ENCODE peak calls at places on chromosome 7, in four cellular contexts. One of them, this sample, is unnamed.

GRCh38 chr7:38291650-38292049 is 18.2 kb upstream of the TARP start:
- DNase-seq in foreskin keratinocyte: no peak
- DNase-seq in iris pigment epithelial cell: no peak
- DNase-seq in T-helper 2 cell: no peak
- DNase-seq in this sample: no peak

GRCh38 chr7:2355079-2356008 is 717 bp downstream of the EIF3B start:
- DNase-seq in foreskin keratinocyte: no peak
- DNase-seq in iris pigment epithelial cell: no peak
- DNase-seq in T-helper 2 cell: peak
- DNase-seq in this sample: no peak

GRCh38 chr7:8128457-8129322 is 133.3 kb downstream of the ICA1 start:
- DNase-seq in foreskin keratinocyte: no peak
- DNase-seq in iris pigment epithelial cell: no peak
- DNase-seq in T-helper 2 cell: no peak
- DNase-seq in this sample: no peak

GRCh38 chr7:2260820-2261219 is 18.8 kb downstream of the NUDT1 start:
- DNase-seq in foreskin keratinocyte: peak
- DNase-seq in iris pigment epithelial cell: no peak
- DNase-seq in T-helper 2 cell: no peak
- DNase-seq in this sample: no peak

GRCh38 chr7:79282882-79283602 is 170.4 kb downstream of the MAGI2 start:
- DNase-seq in foreskin keratinocyte: peak
- DNase-seq in iris pigment epithelial cell: peak
- DNase-seq in T-helper 2 cell: no peak
- DNase-seq in this sample: no peak

GRCh38 chr7:151086802-151087246 is 549 bp downstream of the AGAP3 start:
- DNase-seq in foreskin keratinocyte: no peak
- DNase-seq in iris pigment epithelial cell: peak
- DNase-seq in T-helper 2 cell: no peak
- DNase-seq in this sample: no peak

GRCh38 chr7:12701433-12701832 is 14.0 kb downstream of the ARL4A start:
- DNase-seq in foreskin keratinocyte: no peak
- DNase-seq in iris pigment epithelial cell: no peak
- DNase-seq in T-helper 2 cell: no peak
- DNase-seq in this sample: no peak

GRCh38 chr7:74272305-74273038 is 16.7 kb upstream of the CLIP2 start:
- DNase-seq in foreskin keratinocyte: peak
- DNase-seq in iris pigment epithelial cell: peak
- DNase-seq in T-helper 2 cell: no peak
- DNase-seq in this sample: no peak

GRCh38 chr7:127137146-127137545 is 115.6 kb downstream of the GRM8 start:
- DNase-seq in foreskin keratinocyte: no peak
- DNase-seq in iris pigment epithelial cell: no peak
- DNase-seq in T-helper 2 cell: no peak
- DNase-seq in this sample: no peak

GRCh38 chr7:108340856-108341411 is 115.3 kb downstream of the NRCAM start:
- DNase-seq in foreskin keratinocyte: peak
- DNase-seq in iris pigment epithelial cell: no peak
- DNase-seq in T-helper 2 cell: no peak
- DNase-seq in this sample: no peak

GRCh38 chr7:151631968-151632749 is 112.5 kb upstream of the RHEB start:
- DNase-seq in foreskin keratinocyte: peak
- DNase-seq in iris pigment epithelial cell: peak
- DNase-seq in T-helper 2 cell: peak
- DNase-seq in this sample: peak

GRCh38 chr7:1668932-1669485 is 1.1 kb upstream of the ELFN1 start:
- DNase-seq in foreskin keratinocyte: peak
- DNase-seq in iris pigment epithelial cell: no peak
- DNase-seq in T-helper 2 cell: no peak
- DNase-seq in this sample: no peak

GRCh38 chr7:98641646-98642489 is 24.8 kb downstream of the NPTX2 start:
- DNase-seq in foreskin keratinocyte: no peak
- DNase-seq in iris pigment epithelial cell: no peak
- DNase-seq in T-helper 2 cell: no peak
- DNase-seq in this sample: no peak

GRCh38 chr7:121372376-121373024 is 23.6 kb downstream of the FAM3C start:
- DNase-seq in foreskin keratinocyte: no peak
- DNase-seq in iris pigment epithelial cell: no peak
- DNase-seq in T-helper 2 cell: no peak
- DNase-seq in this sample: no peak

GRCh38 chr7:93578762-93579161 is 4.2 kb upstream of the CALCR start:
- DNase-seq in foreskin keratinocyte: no peak
- DNase-seq in iris pigment epithelial cell: no peak
- DNase-seq in T-helper 2 cell: no peak
- DNase-seq in this sample: no peak

GRCh38 chr7:41573017-41573416 is 129.9 kb downstream of the INHBA start:
- DNase-seq in foreskin keratinocyte: peak
- DNase-seq in iris pigment epithelial cell: peak
- DNase-seq in T-helper 2 cell: no peak
- DNase-seq in this sample: no peak

GRCh38 chr7:26486153-26486552 is 194.5 kb downstream of the SNX10 start:
- DNase-seq in foreskin keratinocyte: no peak
- DNase-seq in iris pigment epithelial cell: no peak
- DNase-seq in T-helper 2 cell: no peak
- DNase-seq in this sample: no peak

GRCh38 chr7:118185163-118185860 is 1.3 kb downstream of the LSM8 start:
- DNase-seq in foreskin keratinocyte: no peak
- DNase-seq in iris pigment epithelial cell: peak
- DNase-seq in T-helper 2 cell: no peak
- DNase-seq in this sample: no peak

GRCh38 chr7:150307129-150307528 is 16.0 kb upstream of the LRRC61 start:
- DNase-seq in foreskin keratinocyte: no peak
- DNase-seq in iris pigment epithelial cell: no peak
- DNase-seq in T-helper 2 cell: no peak
- DNase-seq in this sample: no peak

GRCh38 chr7:32871624-32872371 is 19.8 kb downstream of the KBTBD2 start:
- DNase-seq in foreskin keratinocyte: no peak
- DNase-seq in iris pigment epithelial cell: no peak
- DNase-seq in T-helper 2 cell: no peak
- DNase-seq in this sample: no peak

GRCh38 chr7:5083291-5083690 is 37.6 kb downstream of the RBAK start:
- DNase-seq in foreskin keratinocyte: no peak
- DNase-seq in iris pigment epithelial cell: no peak
- DNase-seq in T-helper 2 cell: no peak
- DNase-seq in this sample: no peak

GRCh38 chr7:118615686-118616085 is 391.2 kb downstream of the ANKRD7 start:
- DNase-seq in foreskin keratinocyte: no peak
- DNase-seq in iris pigment epithelial cell: no peak
- DNase-seq in T-helper 2 cell: no peak
- DNase-seq in this sample: no peak

GRCh38 chr7:512541-513311 is 6.9 kb downstream of the PDGFA start:
- DNase-seq in foreskin keratinocyte: peak
- DNase-seq in iris pigment epithelial cell: no peak
- DNase-seq in T-helper 2 cell: no peak
- DNase-seq in this sample: no peak

GRCh38 chr7:140446467-140446866 is 32.8 kb downstream of the MKRN1 start:
- DNase-seq in foreskin keratinocyte: no peak
- DNase-seq in iris pigment epithelial cell: no peak
- DNase-seq in T-helper 2 cell: no peak
- DNase-seq in this sample: no peak

GRCh38 chr7:18494821-18495408 is 634 bp upstream of the HDAC9 start:
- DNase-seq in foreskin keratinocyte: no peak
- DNase-seq in iris pigment epithelial cell: peak
- DNase-seq in T-helper 2 cell: no peak
- DNase-seq in this sample: no peak

GRCh38 chr7:103729026-103729425 is 260.4 kb downstream of the RELN start:
- DNase-seq in foreskin keratinocyte: no peak
- DNase-seq in iris pigment epithelial cell: peak
- DNase-seq in T-helper 2 cell: no peak
- DNase-seq in this sample: no peak

GRCh38 chr7:113694149-113694548 is 224.7 kb downstream of the PPP1R3A start:
- DNase-seq in foreskin keratinocyte: no peak
- DNase-seq in iris pigment epithelial cell: no peak
- DNase-seq in T-helper 2 cell: no peak
- DNase-seq in this sample: no peak

GRCh38 chr7:55415173-55415778 is 50.1 kb downstream of the LANCL2 start:
- DNase-seq in foreskin keratinocyte: peak
- DNase-seq in iris pigment epithelial cell: peak
- DNase-seq in T-helper 2 cell: peak
- DNase-seq in this sample: peak

GRCh38 chr7:35241884-35242283 is 12.0 kb downstream of the TBX20 start:
- DNase-seq in foreskin keratinocyte: no peak
- DNase-seq in iris pigment epithelial cell: no peak
- DNase-seq in T-helper 2 cell: no peak
- DNase-seq in this sample: no peak

GRCh38 chr7:80923211-80923612 is 4.4 kb upstream of the SEMA3C start:
- DNase-seq in foreskin keratinocyte: no peak
- DNase-seq in iris pigment epithelial cell: no peak
- DNase-seq in T-helper 2 cell: no peak
- DNase-seq in this sample: no peak

GRCh38 chr7:28067171-28067570 is 113.4 kb downstream of the JAZF1 start:
- DNase-seq in foreskin keratinocyte: no peak
- DNase-seq in iris pigment epithelial cell: no peak
- DNase-seq in T-helper 2 cell: no peak
- DNase-seq in this sample: no peak

GRCh38 chr7:94907420-94908203 is at the start of gene PPP1R9A:
- DNase-seq in foreskin keratinocyte: no peak
- DNase-seq in iris pigment epithelial cell: peak
- DNase-seq in T-helper 2 cell: no peak
- DNase-seq in this sample: peak

GRCh38 chr7:152336754-152337368 is 98.9 kb downstream of the KMT2C start:
- DNase-seq in foreskin keratinocyte: peak
- DNase-seq in iris pigment epithelial cell: peak
- DNase-seq in T-helper 2 cell: no peak
- DNase-seq in this sample: peak

GRCh38 chr7:101728888-101729883 is 88.2 kb upstream of the CUX1 start:
- DNase-seq in foreskin keratinocyte: peak
- DNase-seq in iris pigment epithelial cell: peak
- DNase-seq in T-helper 2 cell: no peak
- DNase-seq in this sample: no peak

GRCh38 chr7:112495820-112496462 is 15.2 kb downstream of the LSMEM1 start:
- DNase-seq in foreskin keratinocyte: peak
- DNase-seq in iris pigment epithelial cell: peak
- DNase-seq in T-helper 2 cell: no peak
- DNase-seq in this sample: peak

GRCh38 chr7:120056227-120056626 is 216.7 kb upstream of the KCND2 start:
- DNase-seq in foreskin keratinocyte: no peak
- DNase-seq in iris pigment epithelial cell: no peak
- DNase-seq in T-helper 2 cell: no peak
- DNase-seq in this sample: no peak

GRCh38 chr7:100342761-100343160 is 15.2 kb upstream of the PILRB start:
- DNase-seq in foreskin keratinocyte: no peak
- DNase-seq in iris pigment epithelial cell: no peak
- DNase-seq in T-helper 2 cell: no peak
- DNase-seq in this sample: no peak

GRCh38 chr7:101707587-101707986 is 78.5 kb upstream of the MYL10 start:
- DNase-seq in foreskin keratinocyte: no peak
- DNase-seq in iris pigment epithelial cell: no peak
- DNase-seq in T-helper 2 cell: no peak
- DNase-seq in this sample: no peak

This sample was measured in NCI-H1930.